ENCODE peak calls at places on chromosomes 12 and 14, in nine cellular contexts. One of them, this sample, is unnamed.

GRCh38 chr12:4539167-4539870 is 629 bp downstream of the RAD51AP1 start:
- DNase-seq in upper lobe of left lung: no peak
- DNase-seq in fibroblast of pulmonary artery: no peak
- DNase-seq in IMR-90: no peak
- DNase-seq in cardiac fibroblast: peak
- DNase-seq in AG09309: no peak
- DNase-seq in brain microvascular endothelial cell: no peak
- DNase-seq in HFF-Myc: no peak
- DNase-seq in SK-N-SH: no peak
- DNase-seq in this sample: no peak

GRCh38 chr12:11941601-11942360 is 129.0 kb upstream of the BCL2L14 start:
- DNase-seq in brain microvascular endothelial cell: peak
- DNase-seq in SK-N-SH: no peak
- DNase-seq in fibroblast of pulmonary artery: peak
- DNase-seq in IMR-90: peak
- DNase-seq in upper lobe of left lung: no peak
- DNase-seq in HFF-Myc: no peak
- DNase-seq in cardiac fibroblast: peak
- DNase-seq in AG09309: peak
- DNase-seq in this sample: no peak

GRCh38 chr14:63524537-63525155 is 18.5 kb downstream of the PPP2R5E start:
- DNase-seq in SK-N-SH: no peak
- DNase-seq in HFF-Myc: no peak
- DNase-seq in cardiac fibroblast: no peak
- DNase-seq in upper lobe of left lung: peak
- DNase-seq in AG09309: no peak
- DNase-seq in fibroblast of pulmonary artery: no peak
- DNase-seq in brain microvascular endothelial cell: no peak
- DNase-seq in IMR-90: no peak
- DNase-seq in this sample: peak

GRCh38 chr12:67116134-67116533 is 153.0 kb upstream of the CAND1 start:
- DNase-seq in cardiac fibroblast: no peak
- DNase-seq in HFF-Myc: no peak
- DNase-seq in SK-N-SH: no peak
- DNase-seq in AG09309: no peak
- DNase-seq in fibroblast of pulmonary artery: no peak
- DNase-seq in brain microvascular endothelial cell: no peak
- DNase-seq in upper lobe of left lung: no peak
- DNase-seq in IMR-90: no peak
- DNase-seq in this sample: no peak

GRCh38 chr14:55274760-55275159 is 3.5 kb downstream of the FBXO34 start:
- DNase-seq in SK-N-SH: peak
- DNase-seq in upper lobe of left lung: no peak
- DNase-seq in AG09309: peak
- DNase-seq in IMR-90: peak
- DNase-seq in fibroblast of pulmonary artery: peak
- DNase-seq in cardiac fibroblast: peak
- DNase-seq in brain microvascular endothelial cell: peak
- DNase-seq in HFF-Myc: no peak
- DNase-seq in this sample: no peak

GRCh38 chr12:113119980-113120669 is 15.4 kb downstream of the RASAL1 start:
- DNase-seq in IMR-90: no peak
- DNase-seq in fibroblast of pulmonary artery: no peak
- DNase-seq in cardiac fibroblast: no peak
- DNase-seq in SK-N-SH: no peak
- DNase-seq in brain microvascular endothelial cell: no peak
- DNase-seq in AG09309: no peak
- DNase-seq in upper lobe of left lung: no peak
- DNase-seq in HFF-Myc: no peak
- DNase-seq in this sample: no peak

GRCh38 chr12:93824514-93825500 is 147.6 kb downstream of the CRADD start:
- DNase-seq in SK-N-SH: no peak
- DNase-seq in IMR-90: peak
- DNase-seq in fibroblast of pulmonary artery: no peak
- DNase-seq in brain microvascular endothelial cell: peak
- DNase-seq in AG09309: no peak
- DNase-seq in cardiac fibroblast: peak
- DNase-seq in HFF-Myc: no peak
- DNase-seq in upper lobe of left lung: no peak
- DNase-seq in this sample: no peak

GRCh38 chr14:58638231-58639205 is 756 bp downstream of the DACT1 start:
- DNase-seq in fibroblast of pulmonary artery: peak
- DNase-seq in cardiac fibroblast: peak
- DNase-seq in AG09309: no peak
- DNase-seq in HFF-Myc: no peak
- DNase-seq in IMR-90: peak
- DNase-seq in SK-N-SH: peak
- DNase-seq in upper lobe of left lung: no peak
- DNase-seq in brain microvascular endothelial cell: no peak
- DNase-seq in this sample: peak

GRCh38 chr14:44914849-44915248 is 46.9 kb downstream of the KLHL28 start:
- DNase-seq in HFF-Myc: no peak
- DNase-seq in upper lobe of left lung: no peak
- DNase-seq in brain microvascular endothelial cell: no peak
- DNase-seq in fibroblast of pulmonary artery: peak
- DNase-seq in AG09309: no peak
- DNase-seq in IMR-90: peak
- DNase-seq in cardiac fibroblast: peak
- DNase-seq in SK-N-SH: no peak
- DNase-seq in this sample: no peak

GRCh38 chr14:44910826-44911225 is 50.9 kb downstream of the KLHL28 start:
- DNase-seq in upper lobe of left lung: no peak
- DNase-seq in brain microvascular endothelial cell: no peak
- DNase-seq in HFF-Myc: no peak
- DNase-seq in fibroblast of pulmonary artery: no peak
- DNase-seq in AG09309: no peak
- DNase-seq in SK-N-SH: no peak
- DNase-seq in IMR-90: no peak
- DNase-seq in cardiac fibroblast: no peak
- DNase-seq in this sample: no peak

GRCh38 chr14:44912041-44912869 is 49.5 kb downstream of the KLHL28 start:
- DNase-seq in HFF-Myc: no peak
- DNase-seq in fibroblast of pulmonary artery: no peak
- DNase-seq in cardiac fibroblast: no peak
- DNase-seq in upper lobe of left lung: no peak
- DNase-seq in AG09309: no peak
- DNase-seq in SK-N-SH: peak
- DNase-seq in IMR-90: no peak
- DNase-seq in brain microvascular endothelial cell: no peak
- DNase-seq in this sample: peak
- H3K4me3 ChIP-seq in HFF-Myc: peak
- H3K4me3 ChIP-seq in fibroblast of pulmonary artery: peak
- H3K4me3 ChIP-seq in cardiac fibroblast: peak
- H3K4me3 ChIP-seq in upper lobe of left lung: peak
- H3K4me3 ChIP-seq in AG09309: peak
- H3K4me3 ChIP-seq in SK-N-SH: no peak
- H3K4me3 ChIP-seq in IMR-90: peak
- H3K4me3 ChIP-seq in brain microvascular endothelial cell: peak
- H3K4me3 ChIP-seq in this sample: peak

GRCh38 chr12:109615556-109616229 is 42.1 kb downstream of the MVK start:
- DNase-seq in AG09309: no peak
- DNase-seq in fibroblast of pulmonary artery: no peak
- DNase-seq in cardiac fibroblast: no peak
- DNase-seq in brain microvascular endothelial cell: no peak
- DNase-seq in HFF-Myc: no peak
- DNase-seq in upper lobe of left lung: no peak
- DNase-seq in SK-N-SH: no peak
- DNase-seq in IMR-90: no peak
- DNase-seq in this sample: no peak

GRCh38 chr12:109612975-109613502 is 39.4 kb downstream of the MVK start:
- DNase-seq in HFF-Myc: no peak
- DNase-seq in IMR-90: peak
- DNase-seq in fibroblast of pulmonary artery: peak
- DNase-seq in cardiac fibroblast: peak
- DNase-seq in SK-N-SH: no peak
- DNase-seq in brain microvascular endothelial cell: peak
- DNase-seq in upper lobe of left lung: no peak
- DNase-seq in AG09309: no peak
- DNase-seq in this sample: no peak

GRCh38 chr12:109611223-109611622 is 37.6 kb downstream of the MVK start:
- DNase-seq in brain microvascular endothelial cell: no peak
- DNase-seq in AG09309: no peak
- DNase-seq in HFF-Myc: no peak
- DNase-seq in upper lobe of left lung: no peak
- DNase-seq in IMR-90: no peak
- DNase-seq in cardiac fibroblast: no peak
- DNase-seq in fibroblast of pulmonary artery: no peak
- DNase-seq in SK-N-SH: peak
- DNase-seq in this sample: no peak

GRCh38 chr12:109612003-109612402 is 38.4 kb downstream of the MVK start:
- DNase-seq in fibroblast of pulmonary artery: no peak
- DNase-seq in SK-N-SH: no peak
- DNase-seq in HFF-Myc: no peak
- DNase-seq in upper lobe of left lung: no peak
- DNase-seq in IMR-90: no peak
- DNase-seq in cardiac fibroblast: no peak
- DNase-seq in brain microvascular endothelial cell: no peak
- DNase-seq in AG09309: no peak
- DNase-seq in this sample: no peak

DNA sequence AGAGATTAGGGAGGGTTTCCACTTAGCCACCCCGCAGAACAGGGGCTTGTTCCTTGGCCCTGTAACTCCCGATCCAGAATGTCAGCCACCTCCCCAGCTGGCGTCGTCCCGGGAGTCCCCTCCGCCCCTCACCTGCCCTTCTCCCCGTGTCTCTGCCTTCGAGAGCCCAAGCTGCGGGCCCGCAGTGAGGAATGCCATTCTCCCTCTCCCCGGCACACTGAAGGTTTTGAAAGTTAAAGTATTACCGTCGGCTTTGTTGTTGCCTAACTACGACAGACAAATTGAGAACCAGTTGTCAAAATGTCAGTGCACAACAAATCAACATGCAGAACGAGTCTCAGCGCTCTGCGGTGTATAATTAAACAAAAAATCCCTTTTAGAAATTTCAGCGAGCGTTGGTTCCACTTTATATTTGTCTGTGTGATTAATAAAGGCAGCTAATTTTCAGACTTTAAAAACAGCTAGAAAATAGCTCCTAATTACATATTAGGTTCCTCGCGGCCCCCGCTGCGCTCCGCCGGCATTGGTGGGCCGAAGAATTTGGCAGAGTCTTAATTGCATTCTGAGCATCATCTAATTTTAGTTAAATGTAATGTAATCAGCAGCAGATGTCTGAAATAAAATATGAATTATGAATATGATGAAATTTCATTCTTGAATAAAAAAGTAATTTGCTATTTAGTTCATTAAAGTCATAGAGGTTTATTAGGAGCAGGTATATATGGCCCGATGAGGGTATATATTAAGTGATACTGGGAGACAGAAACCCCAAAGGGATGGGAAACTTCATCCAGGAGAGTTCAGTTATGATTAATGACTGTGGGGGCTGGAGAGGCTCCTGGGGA is 40.2 kb downstream of the MVK start:
- DNase-seq in cardiac fibroblast: no peak
- DNase-seq in SK-N-SH: no peak
- DNase-seq in HFF-Myc: no peak
- DNase-seq in brain microvascular endothelial cell: no peak
- DNase-seq in fibroblast of pulmonary artery: no peak
- DNase-seq in IMR-90: no peak
- DNase-seq in AG09309: no peak
- DNase-seq in upper lobe of left lung: no peak
- DNase-seq in this sample: no peak
- H3K4me3 ChIP-seq in cardiac fibroblast: no peak
- H3K4me3 ChIP-seq in SK-N-SH: no peak
- H3K4me3 ChIP-seq in HFF-Myc: no peak
- H3K4me3 ChIP-seq in brain microvascular endothelial cell: no peak
- H3K4me3 ChIP-seq in fibroblast of pulmonary artery: no peak
- H3K4me3 ChIP-seq in IMR-90: no peak
- H3K4me3 ChIP-seq in AG09309: no peak
- H3K4me3 ChIP-seq in upper lobe of left lung: no peak
- H3K4me3 ChIP-seq in this sample: no peak

DNA sequence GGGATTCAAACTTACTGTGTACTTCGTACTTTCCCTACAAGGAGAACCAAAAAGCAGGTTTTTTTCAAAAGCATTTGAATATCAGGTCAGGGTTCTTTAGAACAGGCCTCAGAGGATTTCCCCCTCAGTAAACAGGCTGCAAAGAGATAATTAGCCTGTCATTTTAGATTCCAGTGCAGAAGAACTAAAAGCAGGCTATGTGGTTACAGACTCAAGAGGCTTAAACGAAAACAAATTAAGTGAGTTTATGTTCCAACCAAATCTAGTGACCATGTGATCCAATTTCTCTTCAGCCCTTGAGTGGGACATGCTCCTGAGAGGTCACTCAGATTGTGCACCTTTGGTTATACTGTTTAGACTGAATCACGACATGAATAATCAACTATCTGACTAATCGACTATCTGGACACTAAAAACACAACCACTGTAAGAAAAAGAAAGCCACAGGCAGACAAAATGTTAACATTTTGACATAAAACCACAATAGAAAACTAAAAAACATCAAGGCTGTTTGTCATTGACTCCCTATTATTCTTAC is 4.5 kb downstream of the TMED8 start:
- DNase-seq in SK-N-SH: no peak
- DNase-seq in fibroblast of pulmonary artery: peak
- DNase-seq in upper lobe of left lung: no peak
- DNase-seq in AG09309: peak
- DNase-seq in brain microvascular endothelial cell: peak
- DNase-seq in IMR-90: peak
- DNase-seq in HFF-Myc: no peak
- DNase-seq in cardiac fibroblast: peak
- DNase-seq in this sample: no peak
- H3K4me3 ChIP-seq in SK-N-SH: no peak
- H3K4me3 ChIP-seq in fibroblast of pulmonary artery: no peak
- H3K4me3 ChIP-seq in upper lobe of left lung: no peak
- H3K4me3 ChIP-seq in AG09309: no peak
- H3K4me3 ChIP-seq in brain microvascular endothelial cell: no peak
- H3K4me3 ChIP-seq in IMR-90: no peak
- H3K4me3 ChIP-seq in HFF-Myc: no peak
- H3K4me3 ChIP-seq in cardiac fibroblast: no peak
- H3K4me3 ChIP-seq in this sample: no peak

GRCh38 chr12:8581098-8581784 is 31.4 kb downstream of the AICDA start:
- DNase-seq in cardiac fibroblast: no peak
- DNase-seq in AG09309: no peak
- DNase-seq in upper lobe of left lung: no peak
- DNase-seq in fibroblast of pulmonary artery: no peak
- DNase-seq in IMR-90: no peak
- DNase-seq in HFF-Myc: no peak
- DNase-seq in brain microvascular endothelial cell: no peak
- DNase-seq in SK-N-SH: no peak
- DNase-seq in this sample: no peak

GRCh38 chr12:8572507-8572906 is 31.8 kb upstream of the CLEC4E start:
- DNase-seq in IMR-90: no peak
- DNase-seq in brain microvascular endothelial cell: no peak
- DNase-seq in fibroblast of pulmonary artery: no peak
- DNase-seq in upper lobe of left lung: peak
- DNase-seq in HFF-Myc: no peak
- DNase-seq in cardiac fibroblast: peak
- DNase-seq in AG09309: no peak
- DNase-seq in SK-N-SH: no peak
- DNase-seq in this sample: no peak

DNA sequence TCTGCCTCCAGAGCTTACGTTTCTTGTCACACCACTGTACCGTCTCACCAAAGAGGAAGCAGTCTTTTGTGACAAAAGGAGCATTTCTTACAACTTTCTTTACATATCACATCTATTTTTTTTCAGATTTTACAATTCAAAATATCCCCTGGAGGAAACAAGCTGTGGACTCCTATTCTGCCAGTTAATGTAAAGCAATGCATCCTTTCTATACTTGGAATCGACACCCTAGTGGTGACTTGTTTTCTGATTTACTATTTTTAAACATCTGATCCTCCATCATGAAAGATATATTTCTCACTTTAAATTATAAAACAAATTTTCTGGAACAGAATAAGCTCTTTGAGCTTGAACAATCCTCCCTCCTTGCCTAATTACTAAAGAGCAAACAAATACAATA is 34.8 kb downstream of the AICDA start:
- DNase-seq in brain microvascular endothelial cell: no peak
- DNase-seq in upper lobe of left lung: no peak
- DNase-seq in HFF-Myc: no peak
- DNase-seq in SK-N-SH: no peak
- DNase-seq in cardiac fibroblast: no peak
- DNase-seq in fibroblast of pulmonary artery: no peak
- DNase-seq in AG09309: no peak
- DNase-seq in IMR-90: no peak
- DNase-seq in this sample: no peak
- H3K4me3 ChIP-seq in brain microvascular endothelial cell: no peak
- H3K4me3 ChIP-seq in upper lobe of left lung: no peak
- H3K4me3 ChIP-seq in HFF-Myc: no peak
- H3K4me3 ChIP-seq in SK-N-SH: no peak
- H3K4me3 ChIP-seq in cardiac fibroblast: no peak
- H3K4me3 ChIP-seq in fibroblast of pulmonary artery: no peak
- H3K4me3 ChIP-seq in AG09309: no peak
- H3K4me3 ChIP-seq in IMR-90: no peak
- H3K4me3 ChIP-seq in this sample: no peak

This sample was measured in kidney.